ENCODE peak calls at places on chromosomes 1 and 21, in five cellular contexts. Z is astrocyte of the spinal cord, D is Panc1, S is heart right ventricle, B is mucosa of descending colon. O is an unnamed sample.
A peak's percentile ranks its signal among the peaks of the same experiment; 100 is the strongest.

GRCh38 chr1:231800071-231800470 is 173.5 kb downstream of the DISC1 start:
- DNase-seq in B (no peak), D (no peak), Z (peak; percentile 67), S (no peak), O (no peak)

GRCh38 chr1:170586942-170587593 is 55.1 kb downstream of the GORAB start:
- DNase-seq in D (no peak), S (no peak), Z (peak; percentile 56), B (no peak), O (no peak)

GRCh38 chr1:156652131-156652991 is 10.4 kb downstream of the BCAN start:
- DNase-seq in S (no peak), Z (no peak), B (no peak), D (no peak), O (no peak)

GRCh38 chr1:180489976-180490375 is 12.4 kb downstream of the ACBD6 start:
- DNase-seq in D (no peak), B (no peak), S (no peak), Z (no peak), O (no peak)

GRCh38 chr1:225437710-225438437 is 10.0 kb upstream of the LBR start:
- DNase-seq in B (peak; percentile 48), S (no peak), Z (peak; percentile 38), D (no peak), O (peak; percentile 31)

GRCh38 chr21:41777934-41778815 is 11.3 kb upstream of the RIPK4 start:
- DNase-seq in S (peak; percentile 85), D (no peak), B (peak; percentile 92), Z (peak; percentile 72), O (peak; percentile 90)

GRCh38 chr1:17423781-17424245 is 15.7 kb downstream of the RCC2 start:
- DNase-seq in Z (no peak), D (no peak), B (no peak), S (peak; percentile 32), O (no peak)

GRCh38 chr1:116219651-116220434 is 108.6 kb downstream of the MAB21L3 start:
- DNase-seq in D (no peak), Z (no peak), B (no peak), S (no peak), O (no peak)

GRCh38 chr1:100411574-100411973 is 59.3 kb downstream of the CDC14A start:
- DNase-seq in Z (no peak), D (no peak), S (no peak), B (no peak), O (no peak)

GRCh38 chr1:229221106-229222019 is 49.5 kb upstream of the RAB4A start:
- DNase-seq in Z (peak; percentile 58), B (peak; percentile 69), D (peak; percentile 47), S (no peak), O (peak; percentile 59)

GRCh38 chr1:2414297-2414958 is 2.1 kb upstream of the PEX10 start:
- DNase-seq in S (peak; percentile 77), B (peak; percentile 86), D (peak; percentile 64), Z (peak; percentile 67), O (peak; percentile 87)

GRCh38 chr1:234994411-234995295 is 134.0 kb downstream of the TOMM20 start:
- DNase-seq in B (no peak), S (no peak), D (no peak), Z (no peak), O (no peak)

GRCh38 chr1:206508130-206508884 is 976 bp downstream of the RASSF5 start:
- DNase-seq in S (no peak), Z (no peak), B (no peak), D (no peak), O (no peak)

GRCh38 chr1:8669608-8670335 is 147.7 kb downstream of the RERE start:
- DNase-seq in D (no peak), S (no peak), B (no peak), Z (no peak), O (no peak)

GRCh38 chr1:84272401-84272800 is 29.1 kb upstream of the SAMD13 start:
- DNase-seq in S (no peak), Z (no peak), D (no peak), B (peak; percentile 52), O (peak; percentile 81)

GRCh38 chr1:232635778-232636356 is 5.9 kb upstream of the SIPA1L2 start:
- DNase-seq in S (no peak), Z (peak; percentile 73), B (no peak), D (no peak), O (no peak)

GRCh38 chr1:75725861-75726361 is 1.4 kb downstream of the ACADM start:
- DNase-seq in S (no peak), B (peak; percentile 75), D (no peak), Z (no peak), O (peak; percentile 67)

GRCh38 chr1:156055649-156056048 is 1.1 kb downstream of the LAMTOR2 start:
- DNase-seq in B (no peak), S (no peak), D (no peak), Z (no peak), O (no peak)

GRCh38 chr1:151039527-151039926 is 3.1 kb downstream of the BNIPL start:
- DNase-seq in Z (no peak), B (no peak), S (no peak), D (no peak), O (no peak)

GRCh38 chr1:154407021-154407865 is 2.1 kb downstream of the IL6R start:
- DNase-seq in Z (no peak), S (no peak), B (no peak), D (no peak), O (no peak)

GRCh38 chr1:45380125-45380524 is 39.9 kb upstream of the MUTYH start:
- DNase-seq in D (no peak), B (no peak), Z (no peak), S (no peak), O (no peak)

GRCh38 chr1:79197421-79197820 is 190.9 kb upstream of the ADGRL4 start:
- DNase-seq in Z (peak; percentile 25), B (no peak), D (peak; percentile 64), S (no peak), O (no peak)

GRCh38 chr1:198330982-198331620 is 174.3 kb downstream of the NEK7 start:
- DNase-seq in S (no peak), Z (no peak), B (no peak), D (no peak), O (no peak)

GRCh38 chr1:35557118-35557610 is at the start of gene KIAA0319L:
- DNase-seq in D (peak; percentile 71), S (peak; percentile 89), Z (no peak), B (peak; percentile 92), O (peak; percentile 90)

GRCh38 chr1:205706601-205707502 is 26.5 kb upstream of the SLC45A3 start:
- DNase-seq in S (no peak), D (no peak), B (no peak), Z (no peak), O (no peak)

GRCh38 chr1:116309090-116309870 is 63.8 kb upstream of the ATP1A1 start:
- DNase-seq in Z (no peak), B (no peak), D (no peak), S (no peak), O (no peak)

DNA sequence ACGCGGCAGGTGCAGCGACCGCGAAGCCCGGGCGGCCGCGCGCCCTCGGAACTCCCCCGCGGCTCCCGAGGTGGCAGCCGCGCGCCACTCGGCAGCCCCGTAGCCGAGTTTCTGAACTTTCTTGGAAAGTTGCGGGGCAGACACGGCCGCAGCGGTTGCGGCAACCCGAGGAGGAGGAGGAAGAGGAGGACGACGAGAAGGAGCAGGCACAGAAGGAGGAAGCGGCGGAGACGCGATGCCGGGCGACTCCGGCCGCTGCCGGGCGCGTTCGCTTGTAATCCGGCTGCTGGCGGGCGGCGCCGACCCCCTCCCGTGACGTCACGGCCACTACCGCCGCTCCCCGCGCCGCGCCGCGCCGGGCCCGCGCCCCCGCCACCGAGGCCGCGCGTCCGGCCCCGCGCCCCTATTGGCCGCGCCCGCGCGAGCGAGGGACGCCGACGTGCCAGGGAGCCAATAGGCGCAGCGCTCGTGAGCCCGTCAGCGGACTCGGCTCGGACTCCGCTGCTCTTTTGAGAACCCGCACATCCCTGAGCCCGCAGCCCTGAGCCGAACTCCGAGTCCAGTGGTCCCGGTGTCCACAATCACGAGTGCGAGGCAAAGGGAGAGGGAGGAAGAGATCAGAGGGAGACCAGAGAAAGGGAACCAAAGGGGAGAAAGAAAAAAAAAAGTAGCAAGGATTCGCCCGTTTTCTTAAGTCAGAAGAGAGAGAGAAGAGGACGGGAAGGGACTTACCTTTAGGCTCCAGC is 736 bp upstream of the BARHL2 start:
- DNase-seq in Z (peak; percentile 18), S (no peak), B (peak; percentile 74), D (no peak), O (peak; percentile 42)
- H3K4me3 ChIP-seq in Z (peak overlapping the region; percentile 17), S (no peak overlapping the region), B (no peak overlapping the region), D (no peak overlapping the region), O (peak overlapping the region; percentile 41)

GRCh38 chr1:5119496-5120234 is 465.3 kb downstream of the AJAP1 start:
- DNase-seq in B (no peak), D (no peak), Z (no peak), S (no peak), O (no peak)
- TF ChIP-seq CTCF in B (no peak), D (no peak), Z (no peak), S (no peak), O (no peak)

DNA sequence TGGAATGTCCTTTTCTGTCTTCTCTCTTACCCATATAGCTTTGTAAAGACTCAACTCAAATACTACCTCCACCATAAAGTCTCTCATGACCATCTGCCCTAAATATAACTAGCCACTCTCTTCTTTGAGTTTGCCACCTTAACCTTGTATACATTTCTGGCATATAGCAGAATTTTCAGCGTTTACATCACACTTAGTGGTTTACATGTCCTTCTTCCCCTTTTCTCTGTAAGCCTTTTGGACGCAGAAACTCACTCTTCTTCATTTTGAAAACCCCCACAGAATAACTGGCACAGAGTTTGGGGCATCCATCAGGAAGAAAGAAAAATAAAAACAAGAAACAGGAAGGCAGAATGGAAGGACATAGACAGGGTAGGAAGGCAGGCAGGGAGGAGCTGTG is 131.8 kb upstream of the DUSP10 start:
- DNase-seq in S (no peak), Z (no peak), D (no peak), B (no peak), O (no peak)
- H3K4me3 ChIP-seq in S (no peak overlapping the region), Z (no peak overlapping the region), D (no peak overlapping the region), B (no peak overlapping the region), O (no peak overlapping the region)

GRCh38 chr1:96842215-96842614 is 120.6 kb downstream of the PTBP2 start:
- DNase-seq in D (no peak), B (no peak), S (no peak), Z (no peak), O (no peak)
- TF ChIP-seq CTCF in D (peak; percentile 19), B (no peak), S (no peak), Z (peak; percentile 50), O (no peak)

GRCh38 chr1:44314401-44314800 is 40.7 kb downstream of the ERI3 start:
- DNase-seq in Z (no peak), D (no peak), S (no peak), B (no peak), O (no peak)
- H3K4me3 ChIP-seq in Z (no peak overlapping the region), D (no peak overlapping the region), S (no peak overlapping the region), B (no peak overlapping the region), O (no peak overlapping the region)

GRCh38 chr1:3777078-3777547 is 4.6 kb downstream of the SMIM1 start:
- DNase-seq in D (no peak), S (peak; percentile 9), Z (no peak), B (no peak), O (no peak)

GRCh38 chr1:3775498-3776230 is 3.1 kb downstream of the SMIM1 start:
- DNase-seq in D (peak; percentile 27), S (peak; percentile 54), B (peak; percentile 77), Z (peak; percentile 47), O (peak; percentile 71)

GRCh38 chr1:3775248-3775497 is 2.6 kb downstream of the SMIM1 start:
- DNase-seq in D (no peak), B (no peak), S (no peak), Z (no peak), O (peak; percentile 14)

GRCh38 chr1:3777647-3778589 is 5.4 kb downstream of the SMIM1 start:
- DNase-seq in B (peak; percentile 19), S (peak; percentile 15), D (no peak), Z (no peak), O (no peak)

GRCh38 chr1:3776231-3777030 is 3.9 kb downstream of the SMIM1 start:
- DNase-seq in Z (no peak), S (peak; percentile 12), D (no peak), B (no peak), O (no peak)
- TF ChIP-seq CTCF in Z (no peak), S (no peak), D (peak; percentile 60), B (no peak), O (no peak)